ENCODE peak calls at places on chromosomes 11 and 22, in eight cellular contexts. K, Z, Q, G, A, P, S and Y are unnamed samples.

GRCh38 chr11:35143509-35144102 is 4.6 kb downstream of the CD44 start:
- DNase-seq in K (no peak), Z (no peak), Q (no peak), G (no peak), A (no peak), P (no peak), S (no peak), Y (no peak)

GRCh38 chr22:31447337-31447736 is 42.3 kb downstream of the EIF4ENIF1 start:
- DNase-seq in K (no peak), Z (peak), Q (no peak), G (no peak), A (no peak), P (no peak), S (no peak), Y (no peak)

GRCh38 chr22:29214232-29214631 is 8.5 kb downstream of the EMID1 start:
- DNase-seq in K (no peak), Z (no peak), Q (no peak), G (no peak), A (no peak), P (no peak), S (no peak), Y (no peak)

GRCh38 chr11:35166369-35167360 is 27.7 kb downstream of the CD44 start:
- DNase-seq in K (no peak), Z (peak), Q (peak), G (no peak), A (peak), P (peak), S (no peak), Y (no peak)

GRCh38 chr11:130369141-130369691 is 54.5 kb upstream of the ZBTB44 start:
- DNase-seq in K (no peak), Z (no peak), Q (no peak), G (no peak), A (no peak), P (no peak), S (no peak), Y (no peak)

GRCh38 chr22:40334060-40334459 is 12.2 kb upstream of the ADSL start:
- DNase-seq in K (no peak), Z (no peak), Q (peak), G (no peak), A (no peak), P (no peak), S (no peak), Y (no peak)

GRCh38 chr22:38755155-38755910 is 465 bp downstream of the SUN2 start:
- DNase-seq in K (peak), Z (peak), Q (peak), G (peak), A (peak), P (peak), S (peak), Y (peak)

GRCh38 chr11:124839051-124839971 is 25.9 kb upstream of the ROBO3 start:
- DNase-seq in K (peak), Z (no peak), Q (peak), G (no peak), A (peak), P (no peak), S (no peak), Y (no peak)

GRCh38 chr22:49244466-49245420 is 582.9 kb downstream of the BRD1 start:
- DNase-seq in K (no peak), Z (no peak), Q (no peak), G (no peak), A (no peak), P (no peak), S (no peak), Y (no peak)

GRCh38 chr11:129323896-129324522 is 51.6 kb upstream of the BARX2 start:
- DNase-seq in K (no peak), Z (peak), Q (no peak), G (no peak), A (no peak), P (no peak), S (no peak), Y (no peak)

GRCh38 chr11:18986744-18987143 is 47.5 kb upstream of the MRGPRX1 start:
- DNase-seq in K (no peak), Z (no peak), Q (no peak), G (no peak), A (no peak), P (no peak), S (no peak), Y (no peak)

GRCh38 chr11:83241291-83241946 is 44.7 kb downstream of the CCDC90B start:
- DNase-seq in K (peak), Z (peak), Q (peak), G (peak), A (peak), P (peak), S (peak), Y (peak)

GRCh38 chr11:76659672-76660532 is 10.6 kb downstream of the LRRC32 start:
- DNase-seq in K (no peak), Z (no peak), Q (no peak), G (no peak), A (no peak), P (no peak), S (no peak), Y (no peak)

GRCh38 chr22:23047265-23047664 is 23.1 kb upstream of the GNAZ start:
- DNase-seq in K (no peak), Z (no peak), Q (no peak), G (no peak), A (no peak), P (no peak), S (no peak), Y (no peak)

GRCh38 chr11:128471138-128471661 is 116.2 kb downstream of the ETS1 start:
- DNase-seq in K (no peak), Z (no peak), Q (peak), G (no peak), A (peak), P (no peak), S (no peak), Y (no peak)

GRCh38 chr11:133403900-133404299 is 128.4 kb downstream of the OPCML start:
- DNase-seq in K (peak), Z (no peak), Q (peak), G (no peak), A (no peak), P (no peak), S (peak), Y (no peak)